ENCODE peak calls at places on chromosomes 7 and 10, in four cellular contexts. G is CD8-positive, alpha-beta T cell; Y is activated CD8-positive, alpha-beta T cell treated with anti-CD3 and anti-CD28 coated beads, Interleukin-2, amount 10 ng/mL, durations not matched to agents 7 days and 5 days; I is pancreas. X is an unnamed sample.

GRCh38 chr7:14859267-14859666 is 43.3 kb downstream of the DGKB start:
- ATAC-seq in I (no peak), G (no peak), Y (no peak), X (no peak)

GRCh38 chr7:132738254-132738653 is 162.0 kb upstream of the PLXNA4 start:
- ATAC-seq in I (no peak), Y (no peak), G (no peak), X (peak)

GRCh38 chr7:14457567-14458453 is 444.7 kb downstream of the DGKB start:
- ATAC-seq in Y (no peak), I (peak), G (no peak), X (peak)

GRCh38 chr7:1385809-1386622 is 73.3 kb downstream of the MICALL2 start:
- ATAC-seq in Y (no peak), G (no peak), I (no peak), X (no peak)

GRCh38 chr7:90764848-90765570 is 168.9 kb downstream of the CDK14 start:
- ATAC-seq in G (no peak), I (no peak), Y (no peak), X (no peak)

GRCh38 chr10:33302188-33302829 is 32.2 kb downstream of the NRP1 start:
- ATAC-seq in I (no peak), Y (no peak), G (no peak), X (no peak)

GRCh38 chr10:111824128-111824527 is 359.4 kb downstream of the GPAM start:
- ATAC-seq in G (no peak), Y (no peak), I (no peak), X (no peak)

GRCh38 chr10:59537451-59537850 is 172.2 kb downstream of the SLC16A9 start:
- ATAC-seq in Y (no peak), G (no peak), I (no peak), X (no peak)

GRCh38 chr10:43702213-43702935 is 53.7 kb upstream of the ZNF32 start:
- ATAC-seq in I (peak), G (no peak), Y (no peak), X (no peak)

GRCh38 chr7:3301472-3301778 is 373 bp downstream of the SDK1 start:
- ATAC-seq in I (no peak), Y (no peak), G (no peak), X (no peak)

GRCh38 chr10:77049896-77050295 is 587.7 kb downstream of the KCNMA1 start:
- ATAC-seq in I (no peak), Y (no peak), G (no peak), X (peak)

X was measured in SK-N-SH treated with all-trans-retinoic acid at 6 μM for 48 hours.